ENCODE peak calls at places on chromosome 2, in five cellular contexts. R, T, O, M and I are unnamed samples.

GRCh38 chr2:17736989-17737388 is 16.6 kb downstream of the SMC6 start:
- DNase-seq in O (peak), T (no peak), R (no peak), M (no peak), I (peak)

GRCh38 chr2:58479557-58480120 is 238.5 kb upstream of the FANCL start:
- DNase-seq in O (no peak), R (no peak), M (no peak), T (no peak), I (no peak)

GRCh38 chr2:97712693-97713295 is 582 bp upstream of the ZAP70 start:
- DNase-seq in R (peak), T (no peak), O (no peak), M (no peak), I (no peak)

GRCh38 chr2:79640001-79640400 is 127.2 kb downstream of the CTNNA2 start:
- DNase-seq in R (no peak), O (no peak), M (no peak), T (no peak), I (no peak)

GRCh38 chr2:155972916-155973315 is 359.6 kb downstream of the NR4A2 start:
- DNase-seq in R (no peak), T (no peak), M (no peak), O (no peak), I (no peak)

GRCh38 chr2:192190474-192190873 is 4.3 kb downstream of the TMEFF2 start:
- DNase-seq in M (peak), O (peak), R (no peak), T (no peak), I (peak)

GRCh38 chr2:46066591-46066990 is 230.6 kb upstream of the EPAS1 start:
- DNase-seq in T (no peak), M (no peak), R (no peak), O (no peak), I (peak)

GRCh38 chr2:50879457-50879856 is 152.5 kb downstream of the NRXN1 start:
- DNase-seq in T (no peak), R (no peak), O (no peak), M (no peak), I (no peak)

GRCh38 chr2:199465988-199466703 is 8.4 kb upstream of the SATB2 start:
- DNase-seq in M (no peak), T (no peak), R (no peak), O (no peak), I (no peak)